ENCODE peak calls at places on chromosomes 11 and 22, in five cellular contexts. One of them, this sample, is unnamed.

GRCh38 chr11:32905028-32905667 is 12.5 kb downstream of the QSER1 start:
- DNase-seq in astrocyte of the spinal cord: no peak
- DNase-seq in tibial artery: no peak
- DNase-seq in adrenal gland: no peak
- DNase-seq in nephron progenitor cell: no peak
- DNase-seq in this sample: no peak

GRCh38 chr11:108220721-108221346 is 1.6 kb downstream of the NPAT start:
- DNase-seq in astrocyte of the spinal cord: no peak
- DNase-seq in adrenal gland: no peak
- DNase-seq in tibial artery: no peak
- DNase-seq in nephron progenitor cell: no peak
- DNase-seq in this sample: no peak

GRCh38 chr22:27238935-27239510 is 562.5 kb downstream of the MN1 start:
- DNase-seq in adrenal gland: peak
- DNase-seq in tibial artery: peak
- DNase-seq in nephron progenitor cell: peak
- DNase-seq in astrocyte of the spinal cord: peak
- DNase-seq in this sample: no peak

GRCh38 chr22:43186272-43187170 is at the start of gene TTLL12:
- DNase-seq in adrenal gland: peak
- DNase-seq in tibial artery: no peak
- DNase-seq in astrocyte of the spinal cord: peak
- DNase-seq in nephron progenitor cell: peak
- DNase-seq in this sample: peak

GRCh38 chr11:1557168-1557884 is 14.7 kb downstream of the DUSP8 start:
- DNase-seq in adrenal gland: no peak
- DNase-seq in nephron progenitor cell: no peak
- DNase-seq in astrocyte of the spinal cord: no peak
- DNase-seq in tibial artery: peak
- DNase-seq in this sample: peak

GRCh38 chr11:61274084-61274483 is 21.0 kb downstream of the VWCE start:
- DNase-seq in tibial artery: no peak
- DNase-seq in nephron progenitor cell: no peak
- DNase-seq in adrenal gland: no peak
- DNase-seq in astrocyte of the spinal cord: no peak
- DNase-seq in this sample: no peak

GRCh38 chr22:31926969-31927368 is 17.4 kb upstream of the YWHAH start:
- DNase-seq in tibial artery: no peak
- DNase-seq in adrenal gland: no peak
- DNase-seq in nephron progenitor cell: no peak
- DNase-seq in astrocyte of the spinal cord: no peak
- DNase-seq in this sample: no peak

GRCh38 chr22:49077586-49077985 is 750.1 kb downstream of the BRD1 start:
- DNase-seq in adrenal gland: no peak
- DNase-seq in tibial artery: peak
- DNase-seq in astrocyte of the spinal cord: no peak
- DNase-seq in nephron progenitor cell: no peak
- DNase-seq in this sample: no peak

GRCh38 chr22:33666249-33666648 is 254.0 kb downstream of the LARGE1 start:
- DNase-seq in adrenal gland: no peak
- DNase-seq in astrocyte of the spinal cord: no peak
- DNase-seq in tibial artery: no peak
- DNase-seq in nephron progenitor cell: no peak
- DNase-seq in this sample: no peak

GRCh38 chr11:14414470-14415461 is 55.8 kb upstream of the RRAS2 start:
- DNase-seq in nephron progenitor cell: no peak
- DNase-seq in astrocyte of the spinal cord: no peak
- DNase-seq in tibial artery: no peak
- DNase-seq in adrenal gland: no peak
- DNase-seq in this sample: no peak

GRCh38 chr11:58254936-58255335 is 13.1 kb downstream of the OR10W1 start:
- DNase-seq in nephron progenitor cell: no peak
- DNase-seq in tibial artery: no peak
- DNase-seq in adrenal gland: no peak
- DNase-seq in astrocyte of the spinal cord: no peak
- DNase-seq in this sample: no peak

GRCh38 chr22:50274311-50274710 is 4.1 kb upstream of the MAPK11 start:
- DNase-seq in tibial artery: no peak
- DNase-seq in astrocyte of the spinal cord: peak
- DNase-seq in adrenal gland: peak
- DNase-seq in nephron progenitor cell: peak
- DNase-seq in this sample: peak

GRCh38 chr22:18156878-18157713 is 7.1 kb downstream of the USP18 start:
- DNase-seq in nephron progenitor cell: peak
- DNase-seq in astrocyte of the spinal cord: peak
- DNase-seq in adrenal gland: peak
- DNase-seq in tibial artery: peak
- DNase-seq in this sample: peak

GRCh38 chr11:103798456-103798855 is 238.0 kb upstream of the DDI1 start:
- DNase-seq in astrocyte of the spinal cord: no peak
- DNase-seq in tibial artery: no peak
- DNase-seq in adrenal gland: no peak
- DNase-seq in nephron progenitor cell: no peak
- DNase-seq in this sample: no peak

GRCh38 chr11:44128729-44129128 is 33.3 kb downstream of the EXT2 start:
- DNase-seq in astrocyte of the spinal cord: no peak
- DNase-seq in tibial artery: no peak
- DNase-seq in adrenal gland: no peak
- DNase-seq in nephron progenitor cell: no peak
- DNase-seq in this sample: no peak

GRCh38 chr11:87739766-87740165 is 435.5 kb downstream of the RAB38 start:
- DNase-seq in tibial artery: no peak
- DNase-seq in nephron progenitor cell: no peak
- DNase-seq in adrenal gland: no peak
- DNase-seq in astrocyte of the spinal cord: peak
- DNase-seq in this sample: no peak

GRCh38 chr11:87740513-87740912 is 434.7 kb downstream of the RAB38 start:
- DNase-seq in astrocyte of the spinal cord: no peak
- DNase-seq in adrenal gland: no peak
- DNase-seq in nephron progenitor cell: no peak
- DNase-seq in tibial artery: no peak
- DNase-seq in this sample: no peak

GRCh38 chr11:87740968-87741367 is 434.3 kb downstream of the RAB38 start:
- DNase-seq in tibial artery: no peak
- DNase-seq in adrenal gland: no peak
- DNase-seq in astrocyte of the spinal cord: no peak
- DNase-seq in nephron progenitor cell: no peak
- DNase-seq in this sample: no peak

GRCh38 chr11:87743002-87743401 is 432.2 kb downstream of the RAB38 start:
- DNase-seq in nephron progenitor cell: no peak
- DNase-seq in astrocyte of the spinal cord: no peak
- DNase-seq in adrenal gland: no peak
- DNase-seq in tibial artery: no peak
- DNase-seq in this sample: no peak
- TF ChIP-seq CTCF in nephron progenitor cell: peak
- TF ChIP-seq CTCF in astrocyte of the spinal cord: no peak
- TF ChIP-seq CTCF in adrenal gland: no peak
- TF ChIP-seq CTCF in tibial artery: no peak
- TF ChIP-seq CTCF in this sample: no peak

GRCh38 chr11:17986711-17987220 is 26.1 kb downstream of the SERGEF start:
- DNase-seq in adrenal gland: no peak
- DNase-seq in astrocyte of the spinal cord: no peak
- DNase-seq in nephron progenitor cell: no peak
- DNase-seq in tibial artery: no peak
- DNase-seq in this sample: no peak
- TF ChIP-seq CTCF in adrenal gland: no peak
- TF ChIP-seq CTCF in astrocyte of the spinal cord: peak
- TF ChIP-seq CTCF in nephron progenitor cell: no peak
- TF ChIP-seq CTCF in tibial artery: no peak
- TF ChIP-seq CTCF in this sample: no peak

DNA sequence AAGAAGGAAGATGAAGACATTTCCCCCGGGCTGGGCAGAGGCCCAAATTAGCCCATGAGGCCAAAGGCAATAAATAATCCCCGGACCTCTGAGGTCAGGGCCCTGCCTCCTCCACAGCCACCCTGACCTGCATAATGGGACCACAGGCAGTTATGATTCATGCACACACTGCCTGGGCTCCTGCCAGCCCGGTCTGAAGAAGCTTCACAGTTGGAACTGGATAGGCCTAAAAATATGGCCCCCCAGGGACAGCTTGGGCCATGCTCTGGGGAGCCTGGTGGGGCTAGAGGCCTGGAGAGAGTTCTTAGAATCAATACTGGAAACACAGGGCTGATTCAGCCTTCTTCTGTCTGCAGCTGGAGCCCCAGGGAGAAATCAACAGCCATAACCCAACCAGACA is 112.7 kb upstream of the CADM1 start:
- DNase-seq in nephron progenitor cell: peak
- DNase-seq in astrocyte of the spinal cord: peak
- DNase-seq in tibial artery: no peak
- DNase-seq in adrenal gland: peak
- DNase-seq in this sample: no peak
- TF ChIP-seq CTCF in nephron progenitor cell: no peak
- TF ChIP-seq CTCF in astrocyte of the spinal cord: no peak
- TF ChIP-seq CTCF in tibial artery: no peak
- TF ChIP-seq CTCF in adrenal gland: no peak
- TF ChIP-seq CTCF in this sample: no peak

GRCh38 chr11:40514124-40514523 is 945.3 kb downstream of the LRRC4C start:
- DNase-seq in adrenal gland: peak
- DNase-seq in tibial artery: no peak
- DNase-seq in nephron progenitor cell: no peak
- DNase-seq in astrocyte of the spinal cord: no peak
- DNase-seq in this sample: no peak
- TF ChIP-seq CTCF in adrenal gland: no peak
- TF ChIP-seq CTCF in tibial artery: no peak
- TF ChIP-seq CTCF in nephron progenitor cell: no peak
- TF ChIP-seq CTCF in astrocyte of the spinal cord: no peak
- TF ChIP-seq CTCF in this sample: no peak

GRCh38 chr22:37634505-37635002 is 4.9 kb upstream of the SH3BP1 start:
- DNase-seq in tibial artery: no peak
- DNase-seq in adrenal gland: no peak
- DNase-seq in nephron progenitor cell: peak
- DNase-seq in astrocyte of the spinal cord: peak
- DNase-seq in this sample: no peak
- TF ChIP-seq CTCF in tibial artery: peak
- TF ChIP-seq CTCF in adrenal gland: no peak
- TF ChIP-seq CTCF in nephron progenitor cell: no peak
- TF ChIP-seq CTCF in astrocyte of the spinal cord: peak
- TF ChIP-seq CTCF in this sample: peak

GRCh38 chr11:111762981-111763643 is 3.1 kb downstream of the PPP2R1B start:
- DNase-seq in adrenal gland: no peak
- DNase-seq in tibial artery: no peak
- DNase-seq in astrocyte of the spinal cord: peak
- DNase-seq in nephron progenitor cell: no peak
- DNase-seq in this sample: no peak
- TF ChIP-seq CTCF in adrenal gland: no peak
- TF ChIP-seq CTCF in tibial artery: no peak
- TF ChIP-seq CTCF in astrocyte of the spinal cord: peak
- TF ChIP-seq CTCF in nephron progenitor cell: no peak
- TF ChIP-seq CTCF in this sample: no peak

This sample was measured in glutamatergic neuron.